ENCODE peak calls at places on chromosomes 16 and 17, in seven cellular contexts. One of them, this sample, is unnamed.

GRCh38 chr17:12727076-12727750 is 61.5 kb downstream of the MYOCD start:
- DNase-seq in NCI-H1417: no peak
- DNase-seq in AML-193: no peak
- DNase-seq in non-pigmented ciliary epithelial cell: no peak
- DNase-seq in stimulated activated CD8-positive, alpha-beta memory T cell treated with anti-CD3 and anti-CD28 coated beads, Interleukin-7, amount 100 ng/mL, for 1 hour: no peak
- DNase-seq in AG08395: peak
- DNase-seq in K562: no peak
- DNase-seq in this sample: peak

GRCh38 chr17:45687594-45687993 is 96.5 kb upstream of the CRHR1 start:
- DNase-seq in NCI-H1417: no peak
- DNase-seq in AML-193: no peak
- DNase-seq in non-pigmented ciliary epithelial cell: no peak
- DNase-seq in stimulated activated CD8-positive, alpha-beta memory T cell treated with anti-CD3 and anti-CD28 coated beads, Interleukin-7, amount 100 ng/mL, for 1 hour: no peak
- DNase-seq in AG08395: no peak
- DNase-seq in K562: no peak
- DNase-seq in this sample: no peak

GRCh38 chr16:75062944-75063444 is 53.6 kb downstream of the LDHD start:
- DNase-seq in NCI-H1417: no peak
- DNase-seq in AML-193: no peak
- DNase-seq in non-pigmented ciliary epithelial cell: no peak
- DNase-seq in stimulated activated CD8-positive, alpha-beta memory T cell treated with anti-CD3 and anti-CD28 coated beads, Interleukin-7, amount 100 ng/mL, for 1 hour: no peak
- DNase-seq in AG08395: no peak
- DNase-seq in K562: peak
- DNase-seq in this sample: no peak

GRCh38 chr17:39668141-39668924 is at the start of gene PNMT:
- DNase-seq in NCI-H1417: peak
- DNase-seq in AML-193: no peak
- DNase-seq in non-pigmented ciliary epithelial cell: no peak
- DNase-seq in stimulated activated CD8-positive, alpha-beta memory T cell treated with anti-CD3 and anti-CD28 coated beads, Interleukin-7, amount 100 ng/mL, for 1 hour: no peak
- DNase-seq in AG08395: peak
- DNase-seq in K562: peak
- DNase-seq in this sample: no peak

GRCh38 chr17:29570521-29570920 is 2.0 kb downstream of the TP53I13 start:
- DNase-seq in NCI-H1417: no peak
- DNase-seq in AML-193: no peak
- DNase-seq in non-pigmented ciliary epithelial cell: no peak
- DNase-seq in stimulated activated CD8-positive, alpha-beta memory T cell treated with anti-CD3 and anti-CD28 coated beads, Interleukin-7, amount 100 ng/mL, for 1 hour: no peak
- DNase-seq in AG08395: no peak
- DNase-seq in K562: no peak
- DNase-seq in this sample: no peak

GRCh38 chr17:17055286-17056166 is 13.3 kb downstream of the MPRIP start:
- DNase-seq in NCI-H1417: peak
- DNase-seq in AML-193: no peak
- DNase-seq in non-pigmented ciliary epithelial cell: no peak
- DNase-seq in stimulated activated CD8-positive, alpha-beta memory T cell treated with anti-CD3 and anti-CD28 coated beads, Interleukin-7, amount 100 ng/mL, for 1 hour: no peak
- DNase-seq in AG08395: no peak
- DNase-seq in K562: no peak
- DNase-seq in this sample: no peak

GRCh38 chr16:72689851-72690250 is 358.1 kb downstream of the ZFHX3 start:
- DNase-seq in NCI-H1417: no peak
- DNase-seq in AML-193: no peak
- DNase-seq in non-pigmented ciliary epithelial cell: no peak
- DNase-seq in stimulated activated CD8-positive, alpha-beta memory T cell treated with anti-CD3 and anti-CD28 coated beads, Interleukin-7, amount 100 ng/mL, for 1 hour: no peak
- DNase-seq in AG08395: peak
- DNase-seq in K562: no peak
- DNase-seq in this sample: no peak

GRCh38 chr17:70947636-70948565 is 778.6 kb downstream of the KCNJ2 start:
- DNase-seq in NCI-H1417: no peak
- DNase-seq in AML-193: no peak
- DNase-seq in non-pigmented ciliary epithelial cell: no peak
- DNase-seq in stimulated activated CD8-positive, alpha-beta memory T cell treated with anti-CD3 and anti-CD28 coated beads, Interleukin-7, amount 100 ng/mL, for 1 hour: no peak
- DNase-seq in AG08395: no peak
- DNase-seq in K562: no peak
- DNase-seq in this sample: no peak

GRCh38 chr17:5544115-5544514 is 40.2 kb downstream of the NLRP1 start:
- DNase-seq in NCI-H1417: no peak
- DNase-seq in AML-193: no peak
- DNase-seq in non-pigmented ciliary epithelial cell: no peak
- DNase-seq in stimulated activated CD8-positive, alpha-beta memory T cell treated with anti-CD3 and anti-CD28 coated beads, Interleukin-7, amount 100 ng/mL, for 1 hour: no peak
- DNase-seq in AG08395: no peak
- DNase-seq in K562: no peak
- DNase-seq in this sample: no peak

GRCh38 chr17:81948635-81949378 is 1.8 kb upstream of the MYADML2 start:
- DNase-seq in NCI-H1417: no peak
- DNase-seq in AML-193: no peak
- DNase-seq in non-pigmented ciliary epithelial cell: no peak
- DNase-seq in stimulated activated CD8-positive, alpha-beta memory T cell treated with anti-CD3 and anti-CD28 coated beads, Interleukin-7, amount 100 ng/mL, for 1 hour: no peak
- DNase-seq in AG08395: no peak
- DNase-seq in K562: no peak
- DNase-seq in this sample: no peak

This sample was measured in BJ.